ENCODE peak calls at places on chromosome 6, in five cellular contexts. V is K562, P is coronary artery, W is OCI-LY7, D is right cardiac atrium. X is an unnamed sample.

GRCh38 chr6:106501836-106502447 is 127.4 kb downstream of the RTN4IP1 start:
- DNase-seq in W (no peak), V (no peak), D (peak; percentile 50), P (no peak), X (peak; percentile 62)

GRCh38 chr6:37473364-37474095 is 26.2 kb downstream of the CCDC167 start:
- DNase-seq in P (no peak), D (peak; percentile 83), W (no peak), V (no peak), X (peak; percentile 13)

GRCh38 chr6:117169781-117170281 is 95.5 kb upstream of the VGLL2 start:
- DNase-seq in W (no peak), D (no peak), V (no peak), P (no peak), X (no peak)

GRCh38 chr6:91376686-91377085 is 789.8 kb upstream of the MAP3K7 start:
- DNase-seq in W (no peak), P (no peak), V (no peak), D (no peak), X (no peak)

GRCh38 chr6:157488635-157489226 is 107.7 kb downstream of the ZDHHC14 start:
- DNase-seq in V (peak; percentile 85), W (no peak), P (no peak), D (no peak), X (no peak)

GRCh38 chr6:70563540-70563939 is 3.2 kb upstream of the SDHAF4 start:
- DNase-seq in D (no peak), V (no peak), P (no peak), W (no peak), X (peak; percentile 41)

GRCh38 chr6:161635975-161636374 is 362.1 kb upstream of the AGPAT4 start:
- DNase-seq in V (no peak), P (no peak), W (no peak), D (no peak), X (no peak)

GRCh38 chr6:32968770-32969684 is 633 bp downstream of the BRD2 start:
- DNase-seq in D (peak; percentile 91), P (peak; percentile 94), W (peak; percentile 87), V (peak; percentile 90), X (peak; percentile 90)

GRCh38 chr6:126063512-126064146 is 77.3 kb downstream of the TRMT11 start:
- DNase-seq in P (no peak), V (no peak), D (no peak), W (peak; percentile 3), X (peak; percentile 94)

DNA sequence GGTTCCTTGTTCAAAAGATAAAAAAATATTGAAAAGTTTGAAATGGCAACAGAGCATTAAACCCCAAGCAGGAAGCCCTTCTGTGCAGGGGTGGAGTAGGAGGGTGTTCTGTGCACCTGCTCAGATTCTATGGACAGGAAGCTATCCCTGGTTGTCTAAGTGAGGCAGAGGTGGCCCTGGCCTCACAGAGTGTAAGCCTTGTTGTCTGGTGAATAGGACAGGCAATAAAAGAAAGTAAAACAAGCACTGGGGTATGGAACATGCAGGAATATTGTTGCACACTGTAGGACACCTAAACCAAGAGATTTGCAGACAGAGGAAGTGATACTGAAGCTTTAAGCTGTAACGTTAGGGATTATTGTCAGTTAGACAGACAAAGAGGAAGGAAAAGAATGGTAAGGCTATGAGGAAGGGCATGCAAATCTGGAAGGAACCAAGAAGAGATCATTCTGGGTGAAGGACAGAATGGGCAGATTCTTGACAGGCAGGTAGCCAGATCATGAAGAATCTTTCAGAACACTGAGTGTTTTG is 66.8 kb downstream of the TBC1D7 start:
- DNase-seq in D (no peak), V (no peak), P (no peak), W (peak; percentile 97), X (no peak)
- H3K4me3 ChIP-seq in D (no peak overlapping the region), V (no peak overlapping the region), P (no peak overlapping the region), W (peak overlapping the region; percentile 59), X (no peak overlapping the region)

DNA sequence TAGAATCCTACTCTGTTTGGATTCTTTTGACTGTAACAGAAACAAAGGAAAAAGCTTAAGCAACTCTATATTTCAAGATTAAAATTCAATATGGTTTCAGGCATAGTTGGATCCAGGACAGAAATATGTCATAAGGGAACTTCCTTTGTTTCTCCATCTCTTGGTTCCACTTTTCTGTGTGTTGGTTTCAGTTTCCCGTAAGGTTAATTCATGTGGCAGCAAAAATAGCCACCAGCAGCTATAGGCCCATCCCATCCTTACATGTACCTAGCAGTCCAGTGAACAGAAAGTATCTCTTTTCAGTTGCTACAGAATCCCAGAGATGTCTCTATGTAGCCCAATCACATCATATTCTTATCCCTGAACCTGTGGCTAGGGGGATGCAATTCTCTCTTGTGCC is 8.8 kb upstream of the FAM8A1 start:
- DNase-seq in V (no peak), W (no peak), P (no peak), D (no peak), X (no peak)
- H3K4me3 ChIP-seq in V (no peak overlapping the region), W (no peak overlapping the region), P (no peak overlapping the region), D (no peak overlapping the region), X (no peak overlapping the region)

DNA sequence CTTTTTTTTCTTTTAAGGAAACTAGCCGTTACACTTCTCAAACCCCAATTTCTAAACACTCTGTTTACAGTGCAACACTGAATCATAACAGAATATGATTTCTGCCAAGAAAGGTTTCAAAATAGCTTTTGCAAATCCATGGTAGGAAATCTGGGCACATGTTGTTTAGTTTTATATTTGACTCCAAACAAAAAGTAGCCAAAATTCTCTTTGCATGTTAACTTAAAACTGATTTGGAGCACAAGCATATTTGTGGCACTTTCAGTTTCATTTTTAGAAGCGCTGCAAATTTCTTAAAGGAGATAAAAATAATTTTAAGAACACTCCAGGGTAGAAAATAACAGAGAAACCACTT is 140.5 kb upstream of the CARMIL1 start:
- DNase-seq in V (no peak), P (no peak), D (no peak), W (peak; percentile 31), X (peak; percentile 45)
- H3K4me3 ChIP-seq in V (no peak overlapping the region), P (peak overlapping the region; percentile 77), D (peak overlapping the region; percentile 57), W (peak overlapping the region; percentile 51), X (peak overlapping the region; percentile 55)

GRCh38 chr6:148192310-148192709 is 150.3 kb upstream of the SASH1 start:
- DNase-seq in P (no peak), D (no peak), V (no peak), W (no peak), X (no peak)

GRCh38 chr6:148195511-148195910 is 147.1 kb upstream of the SASH1 start:
- DNase-seq in W (no peak), P (no peak), D (no peak), V (no peak), X (no peak)

DNA sequence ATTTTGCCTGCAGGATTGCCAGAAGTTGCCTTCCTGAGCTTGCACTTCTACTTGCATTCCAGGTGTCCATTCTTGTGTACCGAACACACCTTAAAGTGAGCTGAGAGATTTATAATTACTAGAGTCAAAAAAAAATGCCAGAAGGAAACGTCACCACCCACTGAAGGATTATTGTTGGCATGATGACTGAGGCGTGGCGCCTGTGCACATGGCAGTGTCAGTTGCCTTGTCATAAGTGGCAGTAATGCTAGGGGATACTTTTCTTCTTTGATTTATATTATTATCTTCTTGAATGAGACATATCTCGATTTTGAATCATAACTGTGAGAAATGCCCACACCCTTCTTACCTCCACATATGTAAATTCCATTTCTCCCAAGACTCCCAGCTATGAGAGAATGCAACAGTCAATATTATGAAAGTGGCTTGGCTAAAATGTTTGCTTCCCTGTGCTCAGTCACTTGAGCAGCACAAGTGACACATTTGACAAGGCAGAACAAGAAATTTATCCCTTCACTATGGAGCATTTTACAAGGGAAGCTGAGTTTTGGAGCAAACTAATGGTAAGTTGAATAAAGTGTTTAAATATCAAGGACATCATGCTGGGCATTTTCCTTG is 149.5 kb upstream of the SASH1 start:
- DNase-seq in V (no peak), P (no peak), W (no peak), D (no peak), X (no peak)
- H3K4me3 ChIP-seq in V (no peak overlapping the region), P (no peak overlapping the region), W (no peak overlapping the region), D (no peak overlapping the region), X (no peak overlapping the region)

GRCh38 chr6:114164206-114164605 is 178.6 kb downstream of the HS3ST5 start:
- DNase-seq in V (no peak), P (no peak), D (no peak), W (no peak), X (no peak)
- H3K4me3 ChIP-seq in V (no peak overlapping the region), P (no peak overlapping the region), D (no peak overlapping the region), W (no peak overlapping the region), X (no peak overlapping the region)

GRCh38 chr6:104969108-104969507 is 12.2 kb downstream of the LIN28B start:
- DNase-seq in P (no peak), D (no peak), V (no peak), W (no peak), X (no peak)
- H3K4me3 ChIP-seq in P (no peak overlapping the region), D (no peak overlapping the region), V (no peak overlapping the region), W (no peak overlapping the region), X (no peak overlapping the region)

GRCh38 chr6:170166511-170167122 is 124.3 kb downstream of the DLL1 start:
- DNase-seq in V (no peak), P (no peak), D (peak; percentile 60), W (no peak), X (no peak)

GRCh38 chr6:170163405-170164170 is 127.3 kb downstream of the DLL1 start:
- DNase-seq in W (no peak), P (no peak), D (no peak), V (no peak), X (no peak)

GRCh38 chr6:170164271-170164900 is 126.5 kb downstream of the DLL1 start:
- DNase-seq in V (no peak), D (no peak), W (no peak), P (no peak), X (no peak)

GRCh38 chr6:170165501-170166117 is 125.3 kb downstream of the DLL1 start:
- DNase-seq in W (no peak), V (no peak), D (no peak), P (no peak), X (no peak)

DNA sequence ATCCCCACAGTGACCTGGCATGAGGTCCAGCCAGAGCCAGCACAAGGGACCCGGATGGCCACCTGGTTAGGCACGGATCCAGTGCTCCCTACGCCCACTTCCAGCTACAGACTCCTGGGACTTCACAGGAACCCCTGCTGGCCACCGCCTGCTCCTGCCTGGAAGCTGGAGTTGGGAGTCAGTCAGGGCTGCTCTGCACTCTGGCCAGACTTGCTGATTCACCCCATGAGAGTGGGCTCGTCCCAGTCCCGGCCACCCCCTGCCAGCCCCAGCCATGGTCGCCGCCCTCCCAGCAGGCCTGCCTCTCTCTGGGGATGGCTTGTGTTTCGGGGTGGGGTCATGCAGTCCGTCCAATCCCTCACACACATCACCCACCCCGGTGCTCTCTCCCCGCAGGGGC is 125.8 kb downstream of the DLL1 start:
- DNase-seq in V (no peak), D (peak; percentile 61), W (no peak), P (no peak), X (no peak)
- H3K4me3 ChIP-seq in V (no peak overlapping the region), D (no peak overlapping the region), W (no peak overlapping the region), P (peak overlapping the region; percentile 10), X (no peak overlapping the region)

GRCh38 chr6:89372506-89372901 is 20.0 kb upstream of the UBE2J1 start:
- DNase-seq in P (no peak), D (no peak), W (peak; percentile 54), V (no peak), X (no peak)
- H3K4me3 ChIP-seq in P (no peak overlapping the region), D (no peak overlapping the region), W (no peak overlapping the region), V (no peak overlapping the region), X (no peak overlapping the region)